ENCODE peak calls at places on chromosomes 5 and 9, in eight cellular contexts. E is HepG2; R is left ventricle myocardium inferior; T is mesenchymal stem cell; K is heart left ventricle; X is H1; C is CD4-positive, alpha-beta memory T cell; F is breast epithelium. N is an unnamed sample.

GRCh38 chr5:31291323-31291854 is 97.9 kb downstream of the CDH6 start:
- DNase-seq in E (no peak), R (no peak), T (no peak), K (no peak), X (peak; percentile 29), C (no peak), F (no peak), N (no peak)

GRCh38 chr5:72438141-72438540 is 69.1 kb downstream of the ZNF366 start:
- DNase-seq in E (no peak), R (no peak), T (no peak), K (no peak), X (no peak), C (no peak), F (no peak), N (no peak)

GRCh38 chr5:6868816-6869215 is 155.6 kb downstream of the TENT4A start:
- DNase-seq in E (no peak), R (no peak), T (no peak), K (no peak), X (no peak), C (no peak), F (no peak), N (no peak)

GRCh38 chr5:75734913-75735789 is 17.9 kb upstream of the POC5 start:
- DNase-seq in E (peak; percentile 43), R (peak; percentile 20), T (peak; percentile 18), K (peak; percentile 22), X (peak; percentile 23), C (no peak), F (no peak), N (no peak)

GRCh38 chr9:38388283-38389223 is 3.9 kb upstream of the ALDH1B1 start:
- DNase-seq in E (peak; percentile 44), R (peak; percentile 22), T (peak; percentile 49), K (no peak), X (no peak), C (no peak), F (peak; percentile 25), N (no peak)

GRCh38 chr5:136776022-136776927 is 410.9 kb upstream of the TRPC7 start:
- DNase-seq in E (no peak), R (no peak), T (peak; percentile 60), K (no peak), X (no peak), C (no peak), F (no peak), N (no peak)

GRCh38 chr5:56951131-56951945 is 585 bp downstream of the MIER3 start:
- DNase-seq in E (no peak), R (peak; percentile 20), T (peak; percentile 43), K (peak; percentile 28), X (no peak), C (peak; percentile 11), F (no peak), N (peak; percentile 49)

GRCh38 chr5:135193213-135194125 is 159.4 kb upstream of the PITX1 start:
- DNase-seq in E (no peak), R (no peak), T (peak; percentile 65), K (peak; percentile 6), X (no peak), C (no peak), F (no peak), N (no peak)

GRCh38 chr5:53478411-53479044 is 1.9 kb upstream of the FST start:
- DNase-seq in E (peak; percentile 79), R (peak; percentile 22), T (peak; percentile 76), K (peak; percentile 20), X (no peak), C (peak; percentile 13), F (no peak), N (peak; percentile 51)

GRCh38 chr5:157506981-157507780 is 47.2 kb downstream of the NIPAL4 start:
- DNase-seq in E (no peak), R (no peak), T (peak; percentile 32), K (no peak), X (no peak), C (no peak), F (no peak), N (no peak)

GRCh38 chr9:134177624-134178393 is 13.4 kb upstream of the RNU6ATAC start:
- DNase-seq in E (no peak), R (no peak), T (no peak), K (no peak), X (no peak), C (no peak), F (no peak), N (peak; percentile 36)

GRCh38 chr5:136036991-136037705 is 8.4 kb downstream of the TGFBI start:
- DNase-seq in E (no peak), R (no peak), T (peak; percentile 75), K (peak; percentile 43), X (no peak), C (peak; percentile 70), F (peak; percentile 57), N (no peak)

GRCh38 chr5:147519380-147519779 is 9.5 kb upstream of the DPYSL3 start:
- DNase-seq in E (no peak), R (no peak), T (no peak), K (no peak), X (no peak), C (no peak), F (no peak), N (no peak)

GRCh38 chr5:53419247-53419646 is 61.2 kb upstream of the FST start:
- DNase-seq in E (no peak), R (no peak), T (peak; percentile 90), K (no peak), X (no peak), C (no peak), F (no peak), N (no peak)

GRCh38 chr9:126612813-126613641 is 701 bp upstream of the LMX1B start:
- DNase-seq in E (no peak), R (no peak), T (no peak), K (no peak), X (no peak), C (no peak), F (no peak), N (no peak)

GRCh38 chr5:167623354-167623753 is 668.1 kb upstream of the WWC1 start:
- DNase-seq in E (no peak), R (no peak), T (no peak), K (no peak), X (no peak), C (no peak), F (no peak), N (no peak)

GRCh38 chr5:149907828-149908227 is 36.8 kb downstream of the PDE6A start:
- DNase-seq in E (no peak), R (no peak), T (no peak), K (no peak), X (no peak), C (no peak), F (no peak), N (no peak)

GRCh38 chr5:113359419-113359818 is 75.4 kb downstream of the TSSK1B start:
- DNase-seq in E (no peak), R (no peak), T (peak; percentile 31), K (no peak), X (no peak), C (no peak), F (no peak), N (no peak)

GRCh38 chr5:17037751-17038150 is 101.7 kb upstream of the MYO10 start:
- DNase-seq in E (no peak), R (no peak), T (no peak), K (no peak), X (no peak), C (no peak), F (no peak), N (no peak)

GRCh38 chr9:18941060-18941746 is 91.8 kb downstream of the SAXO1 start:
- DNase-seq in E (no peak), R (no peak), T (no peak), K (no peak), X (no peak), C (no peak), F (no peak), N (no peak)

GRCh38 chr9:35618325-35618727 is at the start of gene CD72:
- DNase-seq in E (no peak), R (no peak), T (no peak), K (no peak), X (no peak), C (no peak), F (no peak), N (no peak)
- H3K4me1 ChIP-seq in E (no peaks in the 10 kb centered on the region), R (peaks cover 12% of the 10 kb centered on the region), T (peaks cover 7% of the 10 kb centered on the region), K (no peaks in the 10 kb centered on the region), X (peaks cover 9% of the 10 kb centered on the region), C (peaks cover 36% of the 10 kb centered on the region), F (no peaks in the 10 kb centered on the region), N (peaks cover 24% of the 10 kb centered on the region)

GRCh38 chr5:142821027-142821732 is 51.0 kb downstream of the ARHGAP26 start:
- DNase-seq in E (no peak), R (no peak), T (no peak), K (no peak), X (no peak), C (no peak), F (no peak), N (no peak)
- H3K27ac ChIP-seq in E (peak overlapping the region; percentile 91), R (no peak overlapping the region), T (peak overlapping the region; percentile 83), K (no peak overlapping the region), X (no peak overlapping the region), C (no peak overlapping the region), F (no peak overlapping the region), N (no peak overlapping the region)

DNA sequence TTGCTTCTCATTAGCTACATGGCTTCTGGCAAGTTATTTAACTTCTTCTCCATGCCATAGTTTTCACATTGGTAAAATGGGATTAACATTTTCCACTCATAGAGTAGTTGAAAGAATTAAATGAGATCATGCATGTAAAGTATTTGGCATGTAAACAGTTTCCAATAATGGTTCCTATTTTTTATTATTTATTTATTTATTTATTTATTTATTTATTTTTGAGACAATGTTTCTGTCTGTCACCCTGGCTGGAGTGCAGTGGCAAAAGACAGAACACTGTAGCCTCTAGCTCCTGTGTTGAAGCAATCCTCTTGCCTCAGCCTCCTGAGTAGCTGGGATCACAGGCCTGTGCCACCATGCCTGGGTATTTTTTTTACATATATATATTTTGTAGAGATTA is 117.7 kb downstream of the DOCK2 start:
- DNase-seq in E (no peak), R (no peak), T (no peak), K (no peak), X (no peak), C (no peak), F (no peak), N (no peak)
- H3K4me1 ChIP-seq in E (no peaks in the 10 kb centered on the region), R (no peaks in the 10 kb centered on the region), T (no peaks in the 10 kb centered on the region), K (no peaks in the 10 kb centered on the region), X (peaks cover 2% of the 10 kb centered on the region), C (no peaks in the 10 kb centered on the region), F (no peaks in the 10 kb centered on the region), N (peaks cover 3% of the 10 kb centered on the region)

DNA sequence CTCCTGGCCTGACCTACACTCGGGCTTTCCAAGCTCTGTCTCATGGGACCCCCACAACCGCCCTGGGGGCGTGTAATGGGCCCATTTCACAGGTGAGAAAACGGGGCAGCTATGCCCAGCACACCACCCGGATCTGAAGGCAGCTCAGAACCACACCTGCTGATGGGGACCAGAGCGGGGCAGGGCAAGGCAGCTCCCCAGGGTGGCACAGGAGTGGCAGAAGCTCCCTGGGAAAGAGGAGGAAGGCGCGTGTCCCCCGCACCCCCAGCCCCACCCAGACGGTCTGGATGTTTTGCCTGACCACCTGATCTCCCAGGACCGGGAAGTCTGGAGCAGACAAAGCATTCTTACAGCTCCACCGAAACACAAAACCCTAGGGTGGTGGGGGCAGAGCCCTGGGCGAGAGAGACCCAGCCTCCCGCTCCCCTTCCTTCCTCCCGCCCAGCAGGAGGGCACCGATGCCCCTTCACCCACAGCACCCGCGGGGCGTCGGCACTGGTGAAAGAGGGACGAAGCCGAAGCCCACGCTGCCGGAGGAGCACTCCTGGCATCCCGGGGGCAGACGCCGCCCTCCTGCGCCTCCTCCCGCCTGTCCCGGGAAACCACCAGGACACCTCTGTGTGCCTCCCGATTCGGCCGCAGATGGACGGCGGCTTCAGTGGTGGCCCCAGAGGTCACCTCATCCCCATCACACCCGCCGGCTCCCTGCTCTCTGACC is 14.5 kb downstream of the NOTCH1 start:
- DNase-seq in E (no peak), R (no peak), T (no peak), K (no peak), X (no peak), C (no peak), F (no peak), N (no peak)
- H3K27ac ChIP-seq in E (no peak overlapping the region), R (peak overlapping the region; percentile 79), T (no peak overlapping the region), K (peak overlapping the region; percentile 77), X (no peak overlapping the region), C (no peak overlapping the region), F (peak overlapping the region; percentile 38), N (peak overlapping the region; percentile 77)